ENCODE peak calls at places on chromosomes 4 and X, in four cellular contexts. D, H, U and P are unnamed samples.

GRCh38 chr4:170014359-170015008 is 11.7 kb downstream of the MFAP3L start:
- DNase-seq in D (no peak), H (no peak), U (no peak), P (no peak)

GRCh38 chr4:128275351-128275750 is 12.3 kb downstream of the PGRMC2 start:
- DNase-seq in D (no peak), H (no peak), U (no peak), P (no peak)

GRCh38 chrX:152896450-152896849 is 1.4 kb upstream of the ZNF185 start:
- DNase-seq in D (no peak), H (no peak), U (no peak), P (peak)

GRCh38 chr4:141028024-141028529 is 105.2 kb downstream of the RNF150 start:
- DNase-seq in D (no peak), H (no peak), U (no peak), P (no peak)

GRCh38 chr4:153512952-153513500 is 46.9 kb downstream of the TMEM131L start:
- DNase-seq in D (no peak), H (no peak), U (no peak), P (no peak)

GRCh38 chrX:84475101-84475500 is 27.2 kb downstream of the HDX start:
- DNase-seq in D (no peak), H (no peak), U (no peak), P (no peak)

GRCh38 chrX:30865020-30865419 is 24.0 kb downstream of the TAB3 start:
- DNase-seq in D (no peak), H (no peak), U (no peak), P (no peak)

GRCh38 chrX:54208531-54208930 is 25.5 kb upstream of the FAM120C start:
- DNase-seq in D (no peak), H (no peak), U (no peak), P (no peak)

GRCh38 chr4:144818136-144818535 is 172.2 kb downstream of the HHIP start:
- DNase-seq in D (no peak), H (no peak), U (no peak), P (no peak)

GRCh38 chrX:23554304-23554703 is 113.0 kb upstream of the PRDX4 start:
- DNase-seq in D (no peak), H (no peak), U (no peak), P (peak)

GRCh38 chrX:153164733-153165132 is 14.4 kb upstream of the MAGEA1 start:
- DNase-seq in D (no peak), H (no peak), U (no peak), P (no peak)

GRCh38 chr4:147037089-147037488 is 91.4 kb upstream of the TTC29 start:
- DNase-seq in D (no peak), H (no peak), U (no peak), P (no peak)

GRCh38 chr4:56750231-56750630 is 69.1 kb upstream of the HOPX start:
- DNase-seq in D (no peak), H (no peak), U (no peak), P (no peak)

GRCh38 chr4:93983133-93983532 is 154.6 kb downstream of the ATOH1 start:
- DNase-seq in D (no peak), H (no peak), U (no peak), P (no peak)

GRCh38 chr4:48491514-48492176 is 1.6 kb downstream of the ZAR1 start:
- DNase-seq in D (no peak), H (no peak), U (no peak), P (no peak)

GRCh38 chr4:6595897-6596537 is 21.0 kb downstream of the MAN2B2 start:
- DNase-seq in D (no peak), H (no peak), U (no peak), P (no peak)

GRCh38 chr4:59612235-59612634 is 1587.9 kb upstream of the ADGRL3 start:
- DNase-seq in D (no peak), H (no peak), U (no peak), P (no peak)

GRCh38 chr4:184447664-184448063 is 26.7 kb downstream of the IRF2 start:
- DNase-seq in D (no peak), H (no peak), U (no peak), P (no peak)

GRCh38 chr4:103011378-103012025 is 8.0 kb downstream of the SLC9B1 start:
- DNase-seq in D (no peak), H (no peak), U (no peak), P (no peak)

GRCh38 chrX:153670748-153671588 is 2.6 kb downstream of the PNCK start:
- DNase-seq in D (no peak), H (no peak), U (no peak), P (no peak)

GRCh38 chr4:169270156-169270809 is 473 bp downstream of the SH3RF1 start:
- DNase-seq in D (peak), H (peak), U (peak), P (no peak)

GRCh38 chr4:8230891-8231290 is 31.8 kb downstream of the SH3TC1 start:
- DNase-seq in D (no peak), H (no peak), U (no peak), P (no peak)

GRCh38 chrX:125205918-125206665 is 113.6 kb upstream of the TEX13C start:
- DNase-seq in D (no peak), H (no peak), U (no peak), P (no peak)

GRCh38 chrX:21487832-21488231 is 113.6 kb downstream of the CNKSR2 start:
- DNase-seq in D (no peak), H (no peak), U (no peak), P (no peak)

GRCh38 chr4:139684351-139684750 is 18.7 kb downstream of the MGST2 start:
- DNase-seq in D (no peak), H (no peak), U (no peak), P (no peak)

GRCh38 chr4:126678608-126679007 is 954.1 kb upstream of the INTU start:
- DNase-seq in D (no peak), H (no peak), U (no peak), P (no peak)

GRCh38 chrX:45668686-45669443 is 468.2 kb upstream of the DIPK2B start:
- DNase-seq in D (no peak), H (no peak), U (no peak), P (peak)

GRCh38 chr4:1659104-1659725 is 24.9 kb downstream of the FAM53A start:
- DNase-seq in D (no peak), H (no peak), U (no peak), P (no peak)

GRCh38 chrX:11461181-11462001 is 168.2 kb downstream of the AMELX start:
- DNase-seq in D (no peak), H (no peak), U (no peak), P (no peak)

GRCh38 chr4:113958766-113959540 is 20.5 kb downstream of the ARSJ start:
- DNase-seq in D (no peak), H (no peak), U (no peak), P (peak)

GRCh38 chrX:23907496-23908218 is at the start of the genes APOO and CXorf58:
- DNase-seq in D (peak), H (peak), U (peak), P (no peak)

GRCh38 chrX:18956322-18957032 is 27.4 kb downstream of the PHKA2 start:
- DNase-seq in D (no peak), H (no peak), U (no peak), P (no peak)

GRCh38 chr4:2070421-2071251 is 11.5 kb downstream of the NAT8L start:
- DNase-seq in D (no peak), H (no peak), U (no peak), P (no peak)

GRCh38 chrX:43582540-43582913 is 73.6 kb upstream of the MAOA start:
- DNase-seq in D (no peak), H (no peak), U (no peak), P (no peak)

GRCh38 chrX:139692908-139693307 is 15.1 kb downstream of the MCF2 start:
- DNase-seq in D (no peak), H (no peak), U (no peak), P (no peak)

GRCh38 chrX:15579778-15580747 is 20.7 kb downstream of the ACE2 start:
- DNase-seq in D (no peak), H (no peak), U (no peak), P (no peak)